ENCODE peak calls at places on chromosomes 5 and 9, in four cellular contexts. R, P, N and G are unnamed samples.

GRCh38 chr5:177435847-177436536 is 9.5 kb downstream of the GRK6 start:
- DNase-seq in R (no peak), P (no peak), N (no peak), G (no peak)

GRCh38 chr9:131385296-131385695 is 8.6 kb upstream of the PRRC2B start:
- DNase-seq in R (no peak), P (peak), N (no peak), G (no peak)

GRCh38 chr5:137466888-137467287 is 32.2 kb downstream of the SPOCK1 start:
- DNase-seq in R (no peak), P (no peak), N (no peak), G (no peak)

GRCh38 chr5:88474574-88474973 is 205.9 kb upstream of the TMEM161B start:
- DNase-seq in R (no peak), P (no peak), N (no peak), G (no peak)

GRCh38 chr9:98083059-98083458 is 26.5 kb downstream of the NANS start:
- DNase-seq in R (no peak), P (no peak), N (no peak), G (no peak)

GRCh38 chr5:161306354-161306990 is 240.1 kb downstream of the GABRB2 start:
- DNase-seq in R (no peak), P (peak), N (no peak), G (no peak)

GRCh38 chr5:77180167-77181081 is 30.1 kb upstream of the PDE8B start:
- DNase-seq in R (peak), P (no peak), N (no peak), G (no peak)

GRCh38 chr5:79330071-79330470 is 94.1 kb downstream of the JMY start:
- DNase-seq in R (no peak), P (no peak), N (no peak), G (no peak)

GRCh38 chr9:124062172-124062571 is 50.6 kb downstream of the LHX2 start:
- DNase-seq in R (no peak), P (no peak), N (no peak), G (no peak)

GRCh38 chr9:100303812-100304211 is 48.9 kb downstream of the TEX10 start:
- DNase-seq in R (no peak), P (no peak), N (no peak), G (no peak)

GRCh38 chr9:114238471-114238870 is 83.1 kb downstream of the COL27A1 start:
- DNase-seq in R (no peak), P (no peak), N (no peak), G (no peak)